ENCODE peak calls at places on chromosomes 13 and 19, in five cellular contexts. E, D, I, G and M are unnamed samples.

GRCh38 chr13:21124853-21125252 is 51.5 kb downstream of the SKA3 start:
- DNase-seq in E (no peak), D (no peak), I (no peak), G (no peak), M (peak; percentile 24)

GRCh38 chr19:1336079-1336684 is 47.5 kb upstream of the NDUFS7 start:
- DNase-seq in E (no peak), D (no peak), I (no peak), G (no peak), M (no peak)

GRCh38 chr19:13277104-13277809 is 127.0 kb downstream of the IER2 start:
- DNase-seq in E (peak; percentile 67), D (peak; percentile 19), I (peak; percentile 28), G (no peak), M (peak; percentile 16)

GRCh38 chr13:79631260-79631659 is 150.3 kb downstream of the NDFIP2 start:
- DNase-seq in E (peak; percentile 7), D (no peak), I (no peak), G (peak; percentile 97), M (peak; percentile 93)

GRCh38 chr13:90717451-90717936 is 630.0 kb upstream of the MIR17HG start:
- DNase-seq in E (no peak), D (no peak), I (no peak), G (peak; percentile 25), M (peak; percentile 26)

GRCh38 chr19:58568731-58569130 is 4.4 kb downstream of the MZF1 start:
- DNase-seq in E (no peak), D (no peak), I (peak; percentile 9), G (no peak), M (no peak)

GRCh38 chr13:25902946-25903345 is 148.9 kb downstream of the SHISA2 start:
- DNase-seq in E (no peak), D (no peak), I (no peak), G (no peak), M (no peak)

GRCh38 chr19:47309038-47309437 is 623 bp upstream of the C5AR1 start:
- DNase-seq in E (no peak), D (no peak), I (no peak), G (no peak), M (no peak)

GRCh38 chr19:37987356-37988332 is 80.6 kb downstream of the SIPA1L3 start:
- DNase-seq in E (no peak), D (no peak), I (no peak), G (no peak), M (no peak)

GRCh38 chr13:94711561-94712286 is 621 bp downstream of the SOX21 start:
- DNase-seq in E (no peak), D (no peak), I (no peak), G (no peak), M (no peak)

GRCh38 chr13:58953638-58954037 is 1210.1 kb downstream of the DIAPH3 start:
- DNase-seq in E (no peak), D (no peak), I (no peak), G (no peak), M (no peak)

GRCh38 chr13:48414501-48414900 is 1.6 kb upstream of the LPAR6 start:
- DNase-seq in E (no peak), D (no peak), I (no peak), G (no peak), M (no peak)

GRCh38 chr13:110240943-110241342 is 66.0 kb downstream of the COL4A1 start:
- DNase-seq in E (no peak), D (no peak), I (no peak), G (no peak), M (no peak)

GRCh38 chr19:15170345-15170744 is 30.4 kb downstream of the NOTCH3 start:
- DNase-seq in E (no peak), D (no peak), I (no peak), G (no peak), M (no peak)
- H3K27ac ChIP-seq in E (no peak overlapping the region), D (no peak overlapping the region), I (no peak overlapping the region), G (no peak overlapping the region), M (no peak overlapping the region)

GRCh38 chr19:7351861-7352260 is 3.1 kb downstream of the ARHGEF18 start:
- DNase-seq in E (no peak), D (no peak), I (no peak), G (no peak), M (no peak)

GRCh38 chr19:7358102-7358597 is 9.4 kb downstream of the ARHGEF18 start:
- DNase-seq in E (no peak), D (no peak), I (no peak), G (no peak), M (no peak)

GRCh38 chr19:7356899-7357627 is 8.3 kb downstream of the ARHGEF18 start:
- DNase-seq in E (no peak), D (no peak), I (no peak), G (no peak), M (no peak)

GRCh38 chr19:7355151-7355845 is 6.6 kb downstream of the ARHGEF18 start:
- DNase-seq in E (no peak), D (no peak), I (no peak), G (no peak), M (no peak)

DNA sequence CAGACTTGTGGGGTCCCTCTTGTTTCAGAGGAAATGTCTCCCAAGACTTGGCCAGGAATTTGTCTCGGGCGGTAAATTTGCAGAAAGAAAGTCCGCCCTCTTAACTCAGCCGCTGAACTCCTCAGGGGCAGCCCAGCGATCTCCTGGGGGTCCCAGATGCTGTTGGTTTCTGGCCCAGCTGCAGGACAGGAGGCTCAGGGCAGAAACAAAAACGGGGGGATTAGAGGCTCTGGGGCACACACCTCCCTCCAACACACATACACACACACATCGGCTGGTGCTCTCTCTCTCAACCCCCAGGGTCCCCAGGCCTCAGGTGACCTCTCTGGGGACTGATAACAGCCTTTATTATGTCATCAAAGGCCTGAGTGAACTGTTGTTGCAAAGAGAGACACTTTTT is 7.1 kb downstream of the ARHGEF18 start:
- DNase-seq in E (no peak), D (no peak), I (no peak), G (no peak), M (no peak)
- H3K27ac ChIP-seq in E (no peak overlapping the region), D (no peak overlapping the region), I (no peak overlapping the region), G (no peak overlapping the region), M (no peak overlapping the region)

GRCh38 chr13:30569901-30570576 is 47.7 kb upstream of the USPL1 start:
- DNase-seq in E (peak; percentile 8), D (no peak), I (peak; percentile 19), G (peak; percentile 85), M (peak; percentile 83)
- H3K27ac ChIP-seq in E (no peak overlapping the region), D (peak overlapping the region; percentile 30), I (no peak overlapping the region), G (peak overlapping the region; percentile 19), M (peak overlapping the region; percentile 48)

DNA sequence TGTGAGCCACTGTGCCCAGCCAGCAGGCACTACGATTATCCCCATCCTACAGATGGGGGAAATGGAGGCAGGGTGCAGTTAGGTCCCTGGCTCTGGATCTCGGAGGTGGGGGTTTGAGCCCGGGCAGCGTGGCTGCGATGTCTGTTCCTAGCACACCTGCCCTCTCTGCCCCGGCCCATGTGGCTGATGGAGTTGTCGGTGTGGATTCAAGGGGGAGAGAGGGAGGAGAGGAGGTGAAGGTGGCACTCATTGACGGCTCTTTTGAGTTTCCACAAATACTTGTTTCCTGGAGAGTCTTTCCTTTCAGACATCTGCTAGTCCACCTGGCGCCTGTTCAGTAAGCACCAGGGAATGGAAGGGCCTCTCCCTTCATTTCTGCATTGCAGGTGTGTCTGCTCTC is 69.8 kb downstream of the ARHGEF18 start:
- DNase-seq in E (no peak), D (no peak), I (no peak), G (no peak), M (no peak)
- H3K27ac ChIP-seq in E (no peak overlapping the region), D (no peak overlapping the region), I (no peak overlapping the region), G (no peak overlapping the region), M (peak overlapping the region; percentile 60)

GRCh38 chr19:42042455-42043170 is 27.4 kb downstream of the GRIK5 start:
- DNase-seq in E (no peak), D (no peak), I (no peak), G (no peak), M (no peak)
- H3K27ac ChIP-seq in E (no peak overlapping the region), D (no peak overlapping the region), I (no peak overlapping the region), G (no peak overlapping the region), M (no peak overlapping the region)

GRCh38 chr13:26991508-26992181 is 180.0 kb downstream of the USP12 start:
- DNase-seq in E (no peak), D (peak; percentile 68), I (no peak), G (no peak), M (no peak)
- H3K27ac ChIP-seq in E (no peak overlapping the region), D (peak overlapping the region; percentile 96), I (no peak overlapping the region), G (no peak overlapping the region), M (no peak overlapping the region)

GRCh38 chr13:41563501-41564001 is 106.2 kb downstream of the RGCC start:
- DNase-seq in E (peak; percentile 42), D (no peak), I (no peak), G (no peak), M (no peak)

GRCh38 chr13:41562541-41563178 is 105.3 kb downstream of the RGCC start:
- DNase-seq in E (no peak), D (no peak), I (no peak), G (no peak), M (no peak)

GRCh38 chr13:41558781-41559560 is 101.6 kb downstream of the RGCC start:
- DNase-seq in E (no peak), D (no peak), I (no peak), G (no peak), M (no peak)

GRCh38 chr13:41562083-41562482 is 104.7 kb downstream of the RGCC start:
- DNase-seq in E (peak; percentile 60), D (peak; percentile 92), I (peak; percentile 68), G (no peak), M (no peak)

DNA sequence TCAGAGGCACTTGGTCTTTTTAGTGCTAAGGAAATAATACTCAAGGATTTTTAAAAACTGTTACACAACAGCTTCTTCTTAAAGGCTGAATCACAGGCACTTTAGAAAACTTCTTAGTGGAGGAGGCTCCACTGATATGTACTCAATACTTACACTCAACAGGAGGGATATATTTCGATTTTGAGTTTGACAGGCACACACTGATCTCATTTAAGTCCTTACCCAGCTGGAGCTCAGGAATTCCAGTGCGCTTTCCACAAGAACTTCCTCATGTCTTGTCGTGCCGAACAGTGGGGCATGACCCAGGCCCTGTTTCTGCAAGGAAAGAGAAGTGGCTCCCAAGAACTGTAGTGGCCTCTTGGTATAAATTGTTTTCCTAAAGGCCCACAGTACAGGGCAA is 103.8 kb downstream of the RGCC start:
- DNase-seq in E (no peak), D (no peak), I (no peak), G (no peak), M (no peak)
- H3K27ac ChIP-seq in E (peak overlapping the region; percentile 23), D (peak overlapping the region; percentile 98), I (no peak overlapping the region), G (no peak overlapping the region), M (no peak overlapping the region)

DNA sequence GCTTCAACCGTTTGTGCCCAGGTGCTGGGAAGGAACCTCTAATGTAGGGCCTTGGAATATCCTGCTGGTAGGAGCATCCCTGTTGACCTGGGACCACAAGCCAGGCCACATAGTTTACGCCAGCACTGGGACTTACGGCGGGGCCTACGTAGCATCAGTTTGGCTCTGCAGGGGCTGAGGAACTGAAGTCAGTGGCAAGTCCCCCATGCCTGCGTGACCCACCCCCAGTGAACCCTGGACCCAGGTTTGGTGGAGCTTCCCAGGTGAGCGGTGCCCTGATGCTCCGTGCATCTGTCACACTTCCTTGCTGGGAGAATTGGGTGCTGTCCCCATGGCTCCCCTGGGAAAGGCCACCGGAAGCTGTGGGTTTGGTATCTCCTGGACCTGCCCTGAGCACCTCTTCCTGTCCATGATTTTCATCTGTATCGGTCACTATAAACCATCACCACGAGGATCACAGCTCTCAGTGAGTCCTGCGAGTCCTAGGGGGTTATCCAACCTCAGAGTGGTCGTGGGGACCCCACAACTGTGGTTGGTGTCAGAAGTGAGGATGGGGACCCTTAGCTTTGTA is 9.9 kb downstream of the SIGLEC11 start:
- DNase-seq in E (no peak), D (no peak), I (no peak), G (no peak), M (no peak)
- H3K27ac ChIP-seq in E (no peak overlapping the region), D (no peak overlapping the region), I (no peak overlapping the region), G (no peak overlapping the region), M (no peak overlapping the region)